ENCODE peak calls at places on chromosomes 5 and 9, in nine cellular contexts. C is mesenteric fat pad, U is SJSA1, J is HS-5, L is NCI-H1105 treated with DMSO at 0.1 percent for 48 hours, K is left ventricle myocardium superior, X is RWPE1, B is H9, A is LoVo. P is an unnamed sample.

GRCh38 chr5:89582768-89583339 is 699.9 kb upstream of the MEF2C start:
- DNase-seq in C (no peak), U (no peak), J (no peak), L (no peak), K (no peak), X (peak; percentile 19), B (no peak), A (no peak), P (no peak)

GRCh38 chr5:138932171-138932810 is 57.2 kb upstream of the LRRTM2 start:
- DNase-seq in C (no peak), U (no peak), J (no peak), L (no peak), K (no peak), X (no peak), B (peak; percentile 78), A (no peak), P (no peak)

GRCh38 chr5:149203896-149204544 is 62.7 kb downstream of the ABLIM3 start:
- DNase-seq in C (no peak), U (peak; percentile 87), J (no peak), L (no peak), K (no peak), X (peak; percentile 42), B (no peak), A (no peak), P (no peak)

GRCh38 chr9:114777841-114778240 is 28.0 kb downstream of the TNFSF15 start:
- DNase-seq in C (no peak), U (no peak), J (no peak), L (no peak), K (no peak), X (no peak), B (no peak), A (no peak), P (no peak)

GRCh38 chr9:35907732-35908483 is 1.4 kb upstream of the SPAAR start:
- DNase-seq in C (no peak), U (peak; percentile 85), J (peak; percentile 86), L (peak; percentile 30), K (peak; percentile 78), X (peak; percentile 97), B (peak; percentile 77), A (peak; percentile 72), P (peak; percentile 90)

GRCh38 chr5:131957721-131958483 is 12.4 kb upstream of the MEIKIN start:
- DNase-seq in C (no peak), U (no peak), J (no peak), L (no peak), K (no peak), X (no peak), B (no peak), A (no peak), P (no peak)

GRCh38 chr5:172642511-172642910 is 1.4 kb downstream of the NEURL1B start:
- DNase-seq in C (no peak), U (no peak), J (no peak), L (no peak), K (no peak), X (no peak), B (no peak), A (no peak), P (no peak)

GRCh38 chr5:74624931-74625505 is 15.5 kb downstream of the ENC1 start:
- DNase-seq in C (no peak), U (no peak), J (no peak), L (no peak), K (no peak), X (no peak), B (no peak), A (no peak), P (no peak)

GRCh38 chr9:86732514-86732913 is 214.8 kb downstream of the GAS1 start:
- DNase-seq in C (no peak), U (no peak), J (peak; percentile 95), L (no peak), K (no peak), X (peak; percentile 94), B (no peak), A (no peak), P (no peak)

GRCh38 chr9:94870793-94871558 is 144.5 kb downstream of the AOPEP start:
- DNase-seq in C (no peak), U (no peak), J (no peak), L (no peak), K (peak; percentile 76), X (peak; percentile 88), B (no peak), A (peak; percentile 84), P (no peak)

GRCh38 chr5:97986069-97986468 is 787.4 kb upstream of the RGMB start:
- DNase-seq in C (no peak), U (no peak), J (peak; percentile 44), L (no peak), K (no peak), X (peak; percentile 30), B (peak; percentile 28), A (no peak), P (peak; percentile 15)

GRCh38 chr5:132808866-132809265 is 4.2 kb upstream of the SOWAHA start:
- DNase-seq in C (peak; percentile 60), U (no peak), J (no peak), L (no peak), K (no peak), X (no peak), B (no peak), A (no peak), P (no peak)

GRCh38 chr5:142358648-142359047 is 33.8 kb upstream of the SPRY4 start:
- DNase-seq in C (peak; percentile 39), U (no peak), J (no peak), L (no peak), K (no peak), X (no peak), B (no peak), A (no peak), P (no peak)

P was measured in NT2/D1.